ENCODE peak calls at places on chromosomes 2 and 18, in four cellular contexts. W, V, H and F are unnamed samples.

GRCh38 chr2:67790622-67791021 is 272.2 kb downstream of the C1D start:
- DNase-seq in W (no peak), V (no peak), H (no peak), F (no peak)

GRCh38 chr18:75036941-75037516 is 171.9 kb downstream of the PTGR3 start:
- DNase-seq in W (no peak), V (no peak), H (no peak), F (peak; percentile 18)

GRCh38 chr2:67217398-67217797 is 179.7 kb upstream of the ETAA1 start:
- DNase-seq in W (no peak), V (no peak), H (no peak), F (no peak)

GRCh38 chr2:152606081-152606480 is 111.2 kb downstream of the PRPF40A start:
- DNase-seq in W (no peak), V (no peak), H (no peak), F (no peak)

GRCh38 chr2:41836944-41837343 is 210.9 kb upstream of the PKDCC start:
- DNase-seq in W (no peak), V (no peak), H (peak; percentile 70), F (no peak)

GRCh38 chr18:22467760-22468553 is 50.2 kb upstream of the CTAGE1 start:
- DNase-seq in W (no peak), V (no peak), H (no peak), F (no peak)

GRCh38 chr2:42239811-42240210 is 70.7 kb downstream of the EML4 start:
- DNase-seq in W (no peak), V (no peak), H (no peak), F (no peak)

GRCh38 chr2:17163628-17164027 is 354.6 kb downstream of the RAD51AP2 start:
- DNase-seq in W (no peak), V (no peak), H (no peak), F (no peak)

GRCh38 chr2:235479604-235480003 is 14.2 kb upstream of the AGAP1 start:
- DNase-seq in W (no peak), V (no peak), H (no peak), F (no peak)

GRCh38 chr2:69482471-69482870 is 45.2 kb upstream of the NFU1 start:
- DNase-seq in W (no peak), V (no peak), H (no peak), F (no peak)

GRCh38 chr2:183606022-183606717 is 481.9 kb downstream of the NUP35 start:
- DNase-seq in W (no peak), V (no peak), H (no peak), F (no peak)
- TF ChIP-seq TCF12 in W (no peak), V (no peak), H (no peak), F (no peak)

DNA sequence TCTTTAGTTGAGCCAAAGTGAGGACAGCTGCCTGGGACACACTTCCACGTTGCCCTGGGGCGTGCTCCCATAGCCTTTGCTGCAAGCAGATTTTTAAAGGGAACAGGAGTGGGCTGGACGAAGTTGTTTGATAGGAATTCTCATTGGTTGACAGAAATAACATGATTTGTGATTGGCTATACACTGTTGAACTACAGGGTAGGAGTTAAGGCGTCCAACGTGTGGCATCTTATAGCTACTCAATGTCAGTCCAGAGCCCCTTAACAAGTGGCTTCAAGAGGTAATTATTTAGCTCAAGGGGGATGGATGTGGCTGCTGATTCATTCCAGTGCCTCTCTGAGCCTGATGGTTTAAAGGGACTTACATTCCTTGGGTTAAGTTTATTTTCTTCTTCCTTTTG is 65.5 kb downstream of the ACAA2 start:
- DNase-seq in W (no peak), V (no peak), H (no peak), F (no peak)
- TF ChIP-seq TCF12 in W (no peak), V (no peak), H (no peak), F (no peak)

GRCh38 chr18:53426656-53427055 is 797.8 kb downstream of the MBD2 start:
- DNase-seq in W (no peak), V (no peak), H (no peak), F (no peak)
- TF ChIP-seq TCF12 in W (no peak), V (no peak), H (no peak), F (no peak)

GRCh38 chr2:21981127-21981526 is 857.4 kb downstream of the TDRD15 start:
- DNase-seq in W (no peak), V (no peak), H (no peak), F (no peak)
- TF ChIP-seq TCF12 in W (no peak), V (no peak), H (no peak), F (no peak)